ENCODE peak calls at places on chromosomes 7 and 10, in five cellular contexts. W, I, L, D and B are unnamed samples.

GRCh38 chr10:132729810-132730565 is 56.0 kb downstream of the NKX6-2 start:
- DNase-seq in W (no peak), I (no peak), L (no peak), D (no peak), B (no peak)

GRCh38 chr10:122225324-122225723 is 45.8 kb upstream of the BTBD16 start:
- DNase-seq in W (no peak), I (no peak), L (no peak), D (no peak), B (no peak)

GRCh38 chr10:103612462-103613365 is 119.2 kb downstream of the NEURL1 start:
- DNase-seq in W (peak), I (peak), L (no peak), D (no peak), B (peak)

GRCh38 chr10:9010093-9010492 is 955.6 kb downstream of the GATA3 start:
- DNase-seq in W (no peak), I (no peak), L (no peak), D (peak), B (no peak)

GRCh38 chr7:126026421-126027088 is 1096.9 kb upstream of the POT1 start:
- DNase-seq in W (no peak), I (no peak), L (peak), D (peak), B (no peak)

GRCh38 chr7:4747013-4747412 is 28.4 kb upstream of the AP5Z1 start:
- DNase-seq in W (no peak), I (no peak), L (no peak), D (no peak), B (no peak)

GRCh38 chr10:124689911-124690498 is 54.2 kb downstream of the FAM53B start:
- DNase-seq in W (no peak), I (peak), L (no peak), D (no peak), B (no peak)

GRCh38 chr7:82443801-82444219 is 233 bp upstream of the CACNA2D1 start:
- DNase-seq in W (peak), I (peak), L (peak), D (peak), B (peak)

GRCh38 chr7:132677941-132678340 is 101.7 kb upstream of the PLXNA4 start:
- DNase-seq in W (no peak), I (no peak), L (no peak), D (no peak), B (no peak)

GRCh38 chr7:31699050-31699449 is 12.0 kb downstream of the PPP1R17 start:
- DNase-seq in W (no peak), I (no peak), L (no peak), D (no peak), B (no peak)

GRCh38 chr7:39504963-39505362 is 61.2 kb upstream of the YAE1 start:
- DNase-seq in W (peak), I (peak), L (no peak), D (no peak), B (peak)

GRCh38 chr10:11147723-11148122 is 130.1 kb downstream of the CELF2 start:
- DNase-seq in W (no peak), I (no peak), L (no peak), D (no peak), B (no peak)

GRCh38 chr10:131776496-131776895 is 124.3 kb upstream of the PPP2R2D start:
- DNase-seq in W (no peak), I (no peak), L (no peak), D (no peak), B (no peak)

GRCh38 chr10:82938331-82938730 is 1063.3 kb downstream of the NRG3 start:
- DNase-seq in W (no peak), I (no peak), L (no peak), D (no peak), B (no peak)

GRCh38 chr7:50339990-50340500 is 35.5 kb downstream of the IKZF1 start:
- DNase-seq in W (no peak), I (no peak), L (no peak), D (peak), B (no peak)

GRCh38 chr7:12444785-12445184 is 41.1 kb upstream of the VWDE start:
- DNase-seq in W (no peak), I (no peak), L (no peak), D (no peak), B (no peak)

GRCh38 chr7:143283344-143283743 is 1.4 kb upstream of the TMEM139 start:
- DNase-seq in W (no peak), I (no peak), L (no peak), D (peak), B (no peak)

GRCh38 chr10:92790449-92790848 is 57.9 kb upstream of the EXOC6 start:
- DNase-seq in W (no peak), I (no peak), L (no peak), D (no peak), B (no peak)

GRCh38 chr10:99604862-99605261 is 15.4 kb downstream of the SLC25A28 start:
- DNase-seq in W (no peak), I (no peak), L (no peak), D (no peak), B (no peak)

GRCh38 chr10:88933584-88933983 is 19.0 kb downstream of the ACTA2 start:
- DNase-seq in W (no peak), I (no peak), L (no peak), D (no peak), B (no peak)

GRCh38 chr10:102196893-102197292 is 29.2 kb upstream of the ELOVL3 start:
- DNase-seq in W (no peak), I (peak), L (no peak), D (no peak), B (no peak)

GRCh38 chr10:93722550-93722949 is 20.2 kb upstream of the FRA10AC1 start:
- DNase-seq in W (no peak), I (no peak), L (no peak), D (peak), B (no peak)

GRCh38 chr10:6390213-6390612 is 187.5 kb downstream of the PFKFB3 start:
- DNase-seq in W (no peak), I (no peak), L (no peak), D (no peak), B (no peak)

DNA sequence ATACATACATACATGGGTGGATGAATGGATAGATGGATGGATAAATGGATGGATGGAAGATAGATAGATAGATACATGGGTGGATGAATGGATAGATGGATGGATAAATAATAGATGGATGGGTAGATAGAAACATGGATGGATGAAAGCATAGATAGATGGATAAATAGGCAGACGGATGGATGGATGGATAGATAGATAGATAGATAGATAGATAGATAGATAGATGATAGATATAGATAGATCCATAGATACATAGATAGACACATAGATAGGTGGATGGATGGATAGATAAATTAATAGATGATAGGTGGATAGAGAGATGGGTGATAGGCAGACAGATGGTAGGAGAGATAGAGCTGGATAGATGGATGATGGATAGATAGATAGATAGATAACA is 68.5 kb downstream of the FAM204A start:
- DNase-seq in W (no peak), I (no peak), L (no peak), D (no peak), B (no peak)
- H3K27ac ChIP-seq in W (no peak), I (no peak), L (no peak), D (no peak), B (no peak)

DNA sequence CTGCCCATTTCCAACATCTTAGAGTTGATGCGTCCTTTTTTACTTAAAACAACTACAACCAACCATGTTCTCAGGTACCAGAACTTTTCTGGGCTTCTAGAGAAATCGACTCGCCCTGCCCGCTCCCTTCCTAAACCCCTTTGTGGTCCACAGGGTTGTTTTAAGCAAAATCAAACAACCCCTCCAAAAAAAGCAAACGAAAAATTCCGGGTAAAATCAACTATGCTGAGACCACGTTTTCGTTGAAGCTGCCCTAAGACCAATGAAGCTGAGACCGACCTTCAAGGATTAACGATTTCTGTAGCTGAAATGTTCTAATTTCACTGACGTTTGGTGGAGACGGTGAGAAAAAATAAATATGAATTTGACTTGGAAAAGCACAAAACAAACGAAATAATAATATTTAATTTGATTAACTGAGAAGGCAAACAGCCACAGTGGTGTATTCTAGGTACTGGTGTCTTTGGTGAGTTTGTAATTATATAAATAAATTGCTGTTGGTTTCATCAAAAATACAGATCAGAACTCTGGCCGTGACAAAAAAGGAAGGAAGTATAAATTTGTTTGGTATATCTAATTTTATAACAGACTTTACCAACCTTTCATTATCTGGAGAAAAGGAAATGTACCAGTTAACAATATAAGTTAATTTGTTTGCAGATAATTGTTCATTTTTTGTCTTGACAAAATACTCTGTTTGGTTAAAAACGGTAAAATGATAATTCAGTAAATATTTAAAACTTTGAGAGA is 4.7 kb upstream of the IGF2BP3 start:
- DNase-seq in W (no peak), I (no peak), L (no peak), D (no peak), B (no peak)
- H4K8ac ChIP-seq in W (no peak), I (peak), L (no peak), D (no peak), B (peak)

GRCh38 chr10:110176122-110176521 is 31.3 kb upstream of the MXI1 start:
- DNase-seq in W (no peak), I (no peak), L (no peak), D (no peak), B (no peak)
- H3K27ac ChIP-seq in W (no peak), I (no peak), L (no peak), D (no peak), B (no peak)

GRCh38 chr7:2051708-2052656 is 180.8 kb downstream of the MAD1L1 start:
- DNase-seq in W (no peak), I (no peak), L (no peak), D (no peak), B (no peak)

GRCh38 chr7:2054927-2055326 is 177.8 kb downstream of the MAD1L1 start:
- DNase-seq in W (no peak), I (no peak), L (no peak), D (no peak), B (no peak)

GRCh38 chr7:2052657-2053048 is 180.1 kb downstream of the MAD1L1 start:
- DNase-seq in W (no peak), I (no peak), L (no peak), D (no peak), B (no peak)

GRCh38 chr7:2053395-2053794 is 179.3 kb downstream of the MAD1L1 start:
- DNase-seq in W (no peak), I (no peak), L (no peak), D (no peak), B (no peak)

GRCh38 chr7:2055956-2056355 is 176.8 kb downstream of the MAD1L1 start:
- DNase-seq in W (no peak), I (no peak), L (no peak), D (no peak), B (no peak)
- H4K8ac ChIP-seq in W (peak), I (no peak), L (no peak), D (no peak), B (no peak)

GRCh38 chr7:55567495-55568070 is 4.7 kb downstream of the VOPP1 start:
- DNase-seq in W (no peak), I (no peak), L (no peak), D (no peak), B (no peak)

GRCh38 chr7:55569269-55569663 is 3.0 kb downstream of the VOPP1 start:
- DNase-seq in W (peak), I (no peak), L (no peak), D (peak), B (no peak)

GRCh38 chr7:55570218-55570873 is 2.0 kb downstream of the VOPP1 start:
- DNase-seq in W (peak), I (no peak), L (no peak), D (no peak), B (no peak)

GRCh38 chr7:55569797-55570196 is 2.5 kb downstream of the VOPP1 start:
- DNase-seq in W (no peak), I (no peak), L (no peak), D (peak), B (no peak)

DNA sequence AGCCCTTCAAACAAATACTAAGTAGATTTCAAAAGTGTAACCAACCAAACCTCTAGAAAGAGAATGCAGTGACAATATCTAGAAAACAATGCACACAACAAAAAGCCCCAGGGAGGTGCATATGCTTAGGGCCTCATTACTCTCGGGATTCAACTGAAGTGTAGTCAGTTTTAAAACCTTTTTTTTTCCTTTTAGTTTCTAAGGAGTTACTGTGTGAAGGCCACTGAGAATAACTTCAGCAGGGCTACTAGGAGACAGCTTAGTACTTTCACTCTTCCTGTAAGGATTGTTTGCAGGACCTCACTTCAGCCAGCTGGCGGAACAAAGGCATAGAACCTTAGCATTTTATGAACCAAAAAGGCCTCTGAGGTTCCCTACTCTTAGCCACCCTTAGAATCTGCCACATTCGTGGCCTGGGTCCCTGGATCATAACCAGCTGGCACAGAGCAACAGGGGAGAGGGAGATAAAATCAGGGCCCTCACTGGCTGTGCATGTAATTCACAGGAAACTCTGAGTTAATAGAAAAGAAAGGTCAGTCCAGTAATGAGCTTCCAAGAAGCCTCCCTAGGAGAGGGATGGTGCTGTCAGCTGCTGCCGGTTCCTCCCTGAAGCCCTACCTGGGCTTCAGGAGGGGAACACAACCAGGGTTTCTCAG is 3.6 kb downstream of the VOPP1 start:
- DNase-seq in W (peak), I (peak), L (no peak), D (no peak), B (no peak)
- H3K27ac ChIP-seq in W (peak), I (no peak), L (no peak), D (no peak), B (no peak)

GRCh38 chr7:24968165-24968564 is 11.8 kb downstream of the OSBPL3 start:
- DNase-seq in W (no peak), I (no peak), L (no peak), D (no peak), B (no peak)
- H4K8ac ChIP-seq in W (peak), I (peak), L (no peak), D (no peak), B (no peak)

DNA sequence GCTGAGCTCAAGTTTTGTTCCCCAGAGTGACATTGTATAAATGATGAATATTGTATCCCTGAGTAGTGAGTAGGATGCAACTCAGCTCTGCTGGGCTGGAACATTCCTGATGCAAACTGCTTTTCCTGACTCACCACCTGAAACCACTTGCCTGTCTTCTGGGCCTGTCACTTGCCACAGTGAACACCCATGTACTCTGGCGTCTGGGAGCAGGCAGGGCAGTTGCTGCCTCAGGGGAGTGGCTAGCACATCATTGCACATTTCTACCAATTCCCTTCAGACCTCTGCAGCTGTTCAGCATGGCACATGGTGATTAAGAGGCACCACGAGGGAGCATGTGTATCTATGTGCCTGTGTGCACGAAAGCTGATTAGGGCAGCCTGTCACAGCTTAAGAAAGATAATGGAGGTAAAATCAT is 157.3 kb downstream of the SND1 start:
- DNase-seq in W (peak), I (peak), L (no peak), D (no peak), B (no peak)
- H3K27ac ChIP-seq in W (no peak), I (no peak), L (no peak), D (no peak), B (no peak)